ENCODE peak calls at places on chromosomes 3 and 15, in nine cellular contexts. O, M, L, I, Z, G, J, Q and H are unnamed samples.

GRCh38 chr3:129602730-129603560 is 3.5 kb downstream of the PLXND1 start:
- DNase-seq in M (peak), J (peak), O (peak), L (no peak), Z (no peak), G (peak), Q (peak), I (no peak), H (peak)

GRCh38 chr3:45950131-45950530 is 6.9 kb downstream of the CXCR6 start:
- DNase-seq in O (no peak), I (no peak), G (no peak), J (no peak), L (no peak), M (no peak), Q (no peak), Z (no peak), H (no peak)

GRCh38 chr15:40313531-40314398 is 6.0 kb upstream of the PLCB2 start:
- DNase-seq in Z (peak), L (peak), M (peak), I (peak), J (peak), Q (no peak), G (peak), O (no peak), H (no peak)

GRCh38 chr3:59268170-59268569 is 218.3 kb upstream of the CFAP20DC start:
- DNase-seq in Q (no peak), I (no peak), O (no peak), L (no peak), M (no peak), G (peak), J (peak), Z (no peak), H (no peak)

GRCh38 chr3:77329161-77329560 is 289.3 kb downstream of the ROBO2 start:
- DNase-seq in O (no peak), Z (peak), M (no peak), Q (no peak), I (no peak), L (no peak), J (peak), G (no peak), H (no peak)

GRCh38 chr3:20320489-20320888 is 134.5 kb upstream of the SGO1 start:
- DNase-seq in O (no peak), G (no peak), L (no peak), Z (no peak), Q (no peak), I (no peak), M (no peak), J (no peak), H (no peak)

GRCh38 chr15:77118787-77119410 is 48.0 kb upstream of the TSPAN3 start:
- DNase-seq in O (peak), L (peak), Z (peak), G (peak), I (peak), Q (peak), M (peak), J (peak), H (peak)

GRCh38 chr3:52787672-52788625 is 6.6 kb upstream of the ITIH3 start:
- DNase-seq in M (no peak), G (no peak), I (no peak), J (no peak), O (no peak), L (no peak), Q (no peak), Z (no peak), H (no peak)

GRCh38 chr15:29337156-29337959 is 67.7 kb upstream of the NSMCE3 start:
- DNase-seq in M (no peak), O (no peak), J (peak), Q (no peak), I (no peak), G (no peak), Z (no peak), L (no peak), H (no peak)

GRCh38 chr3:134487406-134487805 is 1.5 kb downstream of the CEP63 start:
- DNase-seq in Q (no peak), I (peak), J (no peak), O (no peak), Z (peak), G (no peak), M (no peak), L (peak), H (no peak)

GRCh38 chr3:53688989-53689388 is 157.2 kb downstream of the CHDH start:
- DNase-seq in Q (no peak), I (no peak), Z (no peak), G (no peak), J (no peak), L (no peak), O (no peak), M (no peak), H (no peak)

GRCh38 chr3:16512435-16513140 is 911 bp downstream of the RFTN1 start:
- DNase-seq in I (peak), O (peak), Q (no peak), Z (no peak), M (peak), J (peak), L (peak), G (peak), H (no peak)

GRCh38 chr15:99545605-99546004 is 20.2 kb upstream of the MEF2A start:
- DNase-seq in M (no peak), Z (no peak), J (no peak), Q (no peak), L (no peak), G (no peak), O (no peak), I (no peak), H (no peak)

GRCh38 chr3:131846296-131846924 is 188.4 kb downstream of the CPNE4 start:
- DNase-seq in L (no peak), Z (no peak), Q (no peak), M (no peak), J (no peak), I (no peak), G (no peak), O (no peak), H (no peak)

GRCh38 chr3:179933872-179934271 is 102.9 kb downstream of the PEX5L start:
- DNase-seq in Z (no peak), G (no peak), L (no peak), Q (no peak), M (no peak), I (no peak), O (no peak), J (no peak), H (no peak)

GRCh38 chr15:70242962-70243685 is 145.4 kb upstream of the TLE3 start:
- DNase-seq in M (no peak), O (no peak), G (no peak), Q (no peak), J (no peak), Z (no peak), L (no peak), I (no peak), H (no peak)

GRCh38 chr3:71896751-71897150 is 111.8 kb upstream of the PROK2 start:
- DNase-seq in J (no peak), G (no peak), Z (no peak), I (no peak), Q (no peak), O (no peak), M (no peak), L (peak), H (no peak)

GRCh38 chr15:90869601-90870353 is 1.4 kb downstream of the FURIN start:
- DNase-seq in Q (peak), J (peak), Z (peak), I (peak), M (peak), L (peak), O (peak), G (peak), H (peak)

GRCh38 chr3:168863561-168863960 is 767.8 kb upstream of the GOLIM4 start:
- DNase-seq in L (no peak), Z (no peak), I (no peak), J (no peak), O (no peak), G (no peak), Q (no peak), M (no peak), H (no peak)